ENCODE peak calls at places on chromosomes 16 and 17, in ten cellular contexts. R is HFF-Myc, E is left ventricle myocardium inferior, H is A549, D is fibroblast of the aortic adventitia, Y is mammary epithelial cell, U is lower leg skin, F is HepG2, J is tibial artery, Q is astrocyte of the spinal cord. L is an unnamed sample.

GRCh38 chr16:54930034-54930938 is at the start of gene IRX5:
- DNase-seq in R (peak; percentile 83), E (peak; percentile 91), H (peak; percentile 81), D (peak; percentile 96), Y (peak; percentile 97), U (peak; percentile 98), F (no peak), J (peak; percentile 86), Q (peak; percentile 98), L (peak; percentile 52)

GRCh38 chr17:80980397-80981061 is 11.1 kb upstream of the CHMP6 start:
- DNase-seq in R (no peak), E (no peak), H (no peak), D (peak; percentile 28), Y (peak; percentile 49), U (no peak), F (no peak), J (no peak), Q (peak; percentile 10), L (no peak)

GRCh38 chr16:85615014-85615851 is 2.1 kb downstream of the GSE1 start:
- DNase-seq in R (no peak), E (peak; percentile 56), H (peak; percentile 43), D (peak; percentile 8), Y (peak; percentile 52), U (peak; percentile 94), F (peak; percentile 79), J (peak; percentile 43), Q (no peak), L (no peak)

GRCh38 chr17:67836205-67836987 is 11.1 kb downstream of the BPTF start:
- DNase-seq in R (no peak), E (no peak), H (no peak), D (peak; percentile 43), Y (no peak), U (no peak), F (no peak), J (no peak), Q (peak; percentile 54), L (no peak)

GRCh38 chr17:19626079-19626478 is 22.5 kb upstream of the ALDH3A2 start:
- DNase-seq in R (no peak), E (no peak), H (no peak), D (no peak), Y (no peak), U (no peak), F (no peak), J (no peak), Q (no peak), L (no peak)

GRCh38 chr17:22507823-22508222 is 815.5 kb downstream of the KCNJ18 start:
- DNase-seq in R (no peak), E (no peak), H (no peak), D (no peak), Y (no peak), U (peak; percentile 18), F (peak; percentile 15), J (no peak), Q (no peak), L (no peak)

GRCh38 chr17:5618511-5618910 is 34.2 kb upstream of the NLRP1 start:
- DNase-seq in R (no peak), E (no peak), H (no peak), D (no peak), Y (no peak), U (no peak), F (no peak), J (no peak), Q (no peak), L (no peak)

GRCh38 chr16:74730049-74730683 is 29.5 kb upstream of the MLKL start:
- DNase-seq in R (no peak), E (no peak), H (peak; percentile 33), D (no peak), Y (peak; percentile 34), U (no peak), F (no peak), J (no peak), Q (no peak), L (no peak)

GRCh38 chr16:30527635-30528178 is 1.3 kb upstream of the ZNF768 start:
- DNase-seq in R (no peak), E (no peak), H (no peak), D (no peak), Y (peak; percentile 84), U (peak; percentile 90), F (no peak), J (no peak), Q (no peak), L (no peak)

GRCh38 chr16:57882797-57883196 is 80.5 kb upstream of the KIFC3 start:
- DNase-seq in R (no peak), E (no peak), H (no peak), D (peak; percentile 42), Y (no peak), U (no peak), F (no peak), J (no peak), Q (peak; percentile 33), L (no peak)

GRCh38 chr16:27446721-27447120 is 44.7 kb downstream of the IL21R start:
- DNase-seq in R (no peak), E (no peak), H (no peak), D (no peak), Y (no peak), U (no peak), F (no peak), J (no peak), Q (no peak), L (no peak)

GRCh38 chr17:297758-298157 is 54.8 kb downstream of the RPH3AL start:
- DNase-seq in R (no peak), E (no peak), H (no peak), D (no peak), Y (no peak), U (peak; percentile 64), F (no peak), J (peak; percentile 9), Q (no peak), L (no peak)

GRCh38 chr17:71511266-71511995 is 609.4 kb upstream of the SOX9 start:
- DNase-seq in R (no peak), E (no peak), H (no peak), D (no peak), Y (no peak), U (no peak), F (no peak), J (no peak), Q (no peak), L (no peak)
- TF ChIP-seq CTCF in R (no peak), E (no peak), H (no peak), D (no peak), Y (no peak), U (no peak), F (no peak), J (no peak), Q (no peak), L (no peak)

GRCh38 chr16:287981-288920 is 5.3 kb downstream of the PDIA2 start:
- DNase-seq in R (no peak), E (no peak), H (no peak), D (no peak), Y (no peak), U (no peak), F (no peak), J (no peak), Q (no peak), L (no peak)

GRCh38 chr16:289395-289997 is 6.5 kb downstream of the PDIA2 start:
- DNase-seq in R (no peak), E (no peak), H (no peak), D (no peak), Y (no peak), U (no peak), F (no peak), J (no peak), Q (no peak), L (no peak)

GRCh38 chr16:291539-291938 is 8.6 kb downstream of the PDIA2 start:
- DNase-seq in R (no peak), E (no peak), H (no peak), D (no peak), Y (no peak), U (no peak), F (no peak), J (no peak), Q (no peak), L (no peak)

GRCh38 chr16:290681-291405 is 7.9 kb downstream of the PDIA2 start:
- DNase-seq in R (no peak), E (no peak), H (no peak), D (no peak), Y (no peak), U (no peak), F (no peak), J (no peak), Q (no peak), L (no peak)

DNA sequence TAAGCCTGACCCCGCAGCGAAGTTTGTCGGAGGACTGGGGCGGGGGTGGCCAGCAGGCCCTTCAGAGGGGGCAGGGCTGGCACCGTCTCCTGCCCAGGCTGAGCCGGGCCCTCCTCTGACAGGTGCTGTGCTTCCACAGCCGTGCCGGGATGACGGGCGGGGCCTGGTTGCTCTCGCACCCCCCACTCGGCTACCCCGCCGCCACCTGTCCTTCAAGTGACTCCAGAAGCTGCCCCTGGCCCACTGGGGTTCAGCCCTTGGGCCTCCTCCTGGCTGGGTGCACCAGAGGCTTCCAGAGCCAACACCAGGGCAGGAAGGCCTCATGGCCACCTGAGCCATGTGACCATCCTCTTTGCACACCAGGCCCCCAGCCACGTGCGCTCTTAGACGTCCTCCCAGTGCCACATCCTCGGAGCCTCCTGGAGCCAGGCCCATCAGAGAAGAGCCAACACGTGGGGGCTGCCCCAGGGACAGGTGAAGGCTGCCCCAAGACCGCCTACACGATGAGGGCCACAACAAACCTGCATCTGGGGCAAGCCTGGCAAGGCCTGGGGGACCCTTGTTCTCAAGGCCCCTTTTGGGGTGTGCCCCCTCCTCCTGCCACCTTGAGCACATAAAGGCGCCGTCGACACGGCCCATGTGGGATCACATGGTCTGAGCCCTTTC is 7.2 kb downstream of the PDIA2 start:
- DNase-seq in R (no peak), E (no peak), H (no peak), D (no peak), Y (no peak), U (no peak), F (no peak), J (no peak), Q (no peak), L (no peak)
- H3K4me3 ChIP-seq in R (no peak overlapping the region), E (no peak overlapping the region), H (no peak overlapping the region), D (no peak overlapping the region), Y (no peak overlapping the region), U (no peak overlapping the region), F (no peak overlapping the region), J (no peak overlapping the region), Q (no peak overlapping the region), L (no peak overlapping the region)

GRCh38 chr17:3879181-3879580 is 13.7 kb downstream of the CAMKK1 start:
- DNase-seq in R (no peak), E (peak; percentile 44), H (no peak), D (peak; percentile 67), Y (no peak), U (no peak), F (no peak), J (no peak), Q (peak; percentile 76), L (no peak)
- TF ChIP-seq CTCF in R (no peak), E (no peak), H (no peak), D (no peak), Y (no peak), U (no peak), F (no peak), J (no peak), Q (no peak), L (no peak)

DNA sequence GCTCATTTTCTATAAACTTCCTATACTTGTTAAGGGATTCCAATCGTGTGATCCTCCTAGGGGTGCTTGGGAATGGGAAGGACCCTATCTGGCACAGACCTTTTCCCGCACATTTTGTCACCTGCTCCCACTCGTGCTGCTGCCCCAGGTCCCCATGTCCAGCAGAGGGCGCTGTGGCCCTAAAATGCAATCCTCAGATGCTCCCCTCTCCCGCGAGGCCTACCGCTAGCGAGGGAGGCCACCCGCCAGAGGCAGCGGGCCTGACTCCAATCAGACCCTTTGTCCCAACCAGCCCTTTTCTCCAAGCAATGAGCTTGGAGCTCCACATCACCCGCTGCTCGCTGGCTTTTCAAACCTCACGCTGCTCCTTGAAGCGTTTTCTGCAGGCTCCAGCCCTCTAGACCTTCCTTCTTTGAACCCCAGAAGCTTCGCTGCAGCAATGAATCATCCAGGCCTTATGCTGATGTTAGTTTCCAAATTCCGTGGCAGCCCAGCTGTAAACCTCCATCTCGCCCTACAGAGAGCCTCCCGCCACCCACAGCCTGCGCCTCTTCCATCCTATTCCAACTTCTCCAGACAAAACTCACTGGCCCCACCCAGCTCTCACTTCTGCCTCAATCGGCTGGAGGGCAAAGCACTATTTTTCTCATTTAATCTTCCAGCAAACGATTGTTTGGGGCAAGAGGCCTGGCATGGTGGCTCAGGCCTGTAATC is 23.6 kb upstream of the FZD2 start:
- DNase-seq in R (peak; percentile 79), E (peak; percentile 87), H (peak; percentile 99), D (peak; percentile 93), Y (peak; percentile 52), U (peak; percentile 96), F (peak; percentile 81), J (peak; percentile 89), Q (peak; percentile 90), L (no peak)
- H3K4me3 ChIP-seq in R (no peak overlapping the region), E (peak overlapping the region; percentile 18), H (no peak overlapping the region), D (peak overlapping the region; percentile 28), Y (no peak overlapping the region), U (no peak overlapping the region), F (peak overlapping the region; percentile 12), J (peak overlapping the region; percentile 28), Q (no peak overlapping the region), L (no peak overlapping the region)